ENCODE peak calls at places on chromosomes 7 and 10, in five cellular contexts. I is DMS153, O is neuronal stem cell, M is left ventricle myocardium inferior, X is left colon. B is an unnamed sample.
A peak's percentile ranks its signal among the peaks of the same experiment; 100 is the strongest.

GRCh38 chr10:47225186-47225927 is 74.6 kb upstream of the GDF10 start:
- DNase-seq in I (no peak), O (no peak), M (no peak), X (no peak), B (no peak)

GRCh38 chr10:58952162-58952561 is 224.3 kb upstream of the PHYHIPL start:
- DNase-seq in I (no peak), O (no peak), M (no peak), X (no peak), B (no peak)

GRCh38 chr7:129401968-129402860 is 32.0 kb upstream of the STRIP2 start:
- DNase-seq in I (no peak), O (no peak), M (no peak), X (no peak), B (no peak)

GRCh38 chr7:83672157-83672556 is 23.2 kb upstream of the SEMA3E start:
- DNase-seq in I (no peak), O (no peak), M (no peak), X (no peak), B (no peak)

GRCh38 chr7:158378978-158379377 is 208.6 kb downstream of the PTPRN2 start:
- DNase-seq in I (no peak), O (no peak), M (no peak), X (no peak), B (no peak)

GRCh38 chr7:45085619-45086200 is 3.1 kb downstream of the NACAD start:
- DNase-seq in I (no peak), O (no peak), M (no peak), X (no peak), B (no peak)

GRCh38 chr10:67976292-67977245 is 92.1 kb downstream of the SIRT1 start:
- DNase-seq in I (no peak), O (no peak), M (peak; percentile 76), X (no peak), B (peak; percentile 48)

GRCh38 chr10:18681366-18681765 is 22.1 kb downstream of the ARL5B start:
- DNase-seq in I (no peak), O (no peak), M (no peak), X (no peak), B (no peak)

GRCh38 chr7:151755131-151755787 is 121.7 kb downstream of the PRKAG2 start:
- DNase-seq in I (no peak), O (no peak), M (peak; percentile 43), X (peak; percentile 45), B (no peak)

GRCh38 chr7:24971333-24972165 is 8.4 kb downstream of the OSBPL3 start:
- DNase-seq in I (peak; percentile 31), O (no peak), M (no peak), X (no peak), B (no peak)

GRCh38 chr7:28773423-28774129 is 184.6 kb downstream of the TRIL start:
- DNase-seq in I (peak; percentile 64), O (no peak), M (no peak), X (no peak), B (no peak)

GRCh38 chr7:130151591-130152269 is 53.5 kb downstream of the TMEM209 start:
- DNase-seq in I (no peak), O (no peak), M (no peak), X (no peak), B (no peak)

GRCh38 chr7:92904292-92905131 is 68.1 kb upstream of the CDK6 start:
- DNase-seq in I (no peak), O (no peak), M (no peak), X (no peak), B (no peak)

GRCh38 chr10:121453160-121453559 is 145.1 kb downstream of the FGFR2 start:
- DNase-seq in I (no peak), O (no peak), M (no peak), X (no peak), B (no peak)